ENCODE peak calls at places on chromosomes 6 and 20, in six cellular contexts. Q, O, U, F, Y and I are unnamed samples.

GRCh38 chr6:44020148-44020547 is 107.1 kb downstream of the MRPL14 start:
- DNase-seq in Y (no peak), Q (no peak), F (no peak), U (no peak), O (no peak), I (no peak)

GRCh38 chr6:125844989-125845388 is 54.2 kb downstream of the NCOA7 start:
- DNase-seq in U (no peak), O (no peak), Q (no peak), F (peak), Y (no peak), I (no peak)

GRCh38 chr20:819680-820327 is 13.7 kb upstream of the FAM110A start:
- DNase-seq in U (no peak), O (no peak), F (no peak), Q (no peak), Y (no peak), I (no peak)

GRCh38 chr20:58008413-58008812 is 220.0 kb downstream of the ANKRD60 start:
- DNase-seq in Q (no peak), Y (no peak), O (no peak), U (no peak), F (no peak), I (no peak)

GRCh38 chr6:11149551-11149950 is 38.0 kb upstream of the ERVFRD-1 start:
- DNase-seq in Q (no peak), Y (no peak), O (no peak), F (no peak), U (no peak), I (no peak)

GRCh38 chr6:17031961-17032360 is 69.9 kb upstream of the STMND1 start:
- DNase-seq in O (no peak), Q (no peak), Y (no peak), F (no peak), U (no peak), I (no peak)

GRCh38 chr6:50722829-50723562 is 9.7 kb downstream of the TFAP2D start:
- DNase-seq in Y (no peak), F (no peak), U (no peak), O (no peak), Q (no peak), I (no peak)

GRCh38 chr6:128659878-128660622 is 139.7 kb upstream of the PTPRK start:
- DNase-seq in O (no peak), F (no peak), Q (no peak), U (no peak), Y (no peak), I (no peak)

GRCh38 chr6:139270249-139270648 is 21.5 kb downstream of the TXLNB start:
- DNase-seq in Q (no peak), O (no peak), Y (no peak), U (no peak), F (no peak), I (no peak)

GRCh38 chr20:34528921-34529297 is 12.7 kb downstream of the DYNLRB1 start:
- DNase-seq in O (no peak), Q (no peak), F (peak), Y (no peak), U (no peak), I (no peak)

GRCh38 chr20:25006431-25007167 is 14.0 kb upstream of the APMAP start:
- DNase-seq in F (no peak), U (no peak), Y (no peak), Q (no peak), O (no peak), I (no peak)

GRCh38 chr20:64106981-64107735 is at the start of gene NPBWR2:
- DNase-seq in Y (no peak), F (no peak), O (no peak), Q (no peak), U (no peak), I (no peak)

GRCh38 chr6:121620002-121620740 is 184.7 kb downstream of the GJA1 start:
- DNase-seq in U (no peak), F (no peak), Y (no peak), O (no peak), Q (no peak), I (no peak)

GRCh38 chr6:105561501-105561900 is 158.6 kb upstream of the PREP start:
- DNase-seq in U (no peak), F (no peak), O (no peak), Y (no peak), Q (no peak), I (no peak)